ENCODE peak calls at places on chromosomes 2 and 18, in eight cellular contexts. One of them, this sample, is unnamed.

GRCh38 chr2:215573495-215573894 is 137.6 kb upstream of the FN1 start:
- DNase-seq in ELF-1: no peak
- DNase-seq in NCI-H526: no peak
- DNase-seq in activated CD8-positive, alpha-beta T cell treated with anti-CD3 and anti-CD28 coated beads, Interleukin-2, amount 10 ng/mL, durations not matched to agents 7 days and 5 days: no peak
- DNase-seq in NCI-H1092 treated with DMSO at 0.1 percent for 48 hours: no peak
- DNase-seq in NCI-H748 treated with DMSO at 0.1 percent for 48 hours: no peak
- DNase-seq in thoracic aorta: no peak
- DNase-seq in activated CD4-positive, CD25-positive, alpha-beta regulatory T cell: no peak
- DNase-seq in this sample: no peak

GRCh38 chr18:75280427-75281280 is 70.1 kb downstream of the TSHZ1 start:
- DNase-seq in ELF-1: no peak
- DNase-seq in NCI-H1092 treated with DMSO at 0.1 percent for 48 hours: no peak
- DNase-seq in NCI-H748 treated with DMSO at 0.1 percent for 48 hours: no peak
- DNase-seq in activated CD4-positive, CD25-positive, alpha-beta regulatory T cell: no peak
- DNase-seq in NCI-H526: no peak
- DNase-seq in activated CD8-positive, alpha-beta T cell treated with anti-CD3 and anti-CD28 coated beads, Interleukin-2, amount 10 ng/mL, durations not matched to agents 7 days and 5 days: no peak
- DNase-seq in thoracic aorta: no peak
- DNase-seq in this sample: no peak

GRCh38 chr2:189125195-189125594 is 54.4 kb downstream of the COL5A2 start:
- DNase-seq in NCI-H1092 treated with DMSO at 0.1 percent for 48 hours: no peak
- DNase-seq in activated CD8-positive, alpha-beta T cell treated with anti-CD3 and anti-CD28 coated beads, Interleukin-2, amount 10 ng/mL, durations not matched to agents 7 days and 5 days: no peak
- DNase-seq in activated CD4-positive, CD25-positive, alpha-beta regulatory T cell: no peak
- DNase-seq in NCI-H748 treated with DMSO at 0.1 percent for 48 hours: no peak
- DNase-seq in thoracic aorta: no peak
- DNase-seq in ELF-1: no peak
- DNase-seq in NCI-H526: no peak
- DNase-seq in this sample: no peak

GRCh38 chr18:23703057-23703986 is 14.1 kb downstream of the LAMA3 start:
- DNase-seq in NCI-H1092 treated with DMSO at 0.1 percent for 48 hours: peak; percentile 19
- DNase-seq in ELF-1: peak; percentile 24
- DNase-seq in activated CD4-positive, CD25-positive, alpha-beta regulatory T cell: no peak
- DNase-seq in NCI-H748 treated with DMSO at 0.1 percent for 48 hours: peak; percentile 35
- DNase-seq in NCI-H526: peak; percentile 53
- DNase-seq in thoracic aorta: no peak
- DNase-seq in activated CD8-positive, alpha-beta T cell treated with anti-CD3 and anti-CD28 coated beads, Interleukin-2, amount 10 ng/mL, durations not matched to agents 7 days and 5 days: peak; percentile 40
- DNase-seq in this sample: peak; percentile 22

GRCh38 chr18:7596133-7596532 is 29.0 kb downstream of the PTPRM start:
- DNase-seq in activated CD8-positive, alpha-beta T cell treated with anti-CD3 and anti-CD28 coated beads, Interleukin-2, amount 10 ng/mL, durations not matched to agents 7 days and 5 days: no peak
- DNase-seq in activated CD4-positive, CD25-positive, alpha-beta regulatory T cell: no peak
- DNase-seq in NCI-H526: no peak
- DNase-seq in ELF-1: no peak
- DNase-seq in thoracic aorta: no peak
- DNase-seq in NCI-H748 treated with DMSO at 0.1 percent for 48 hours: no peak
- DNase-seq in NCI-H1092 treated with DMSO at 0.1 percent for 48 hours: no peak
- DNase-seq in this sample: no peak

GRCh38 chr18:36264283-36264682 is 33.2 kb upstream of the FHOD3 start:
- DNase-seq in activated CD8-positive, alpha-beta T cell treated with anti-CD3 and anti-CD28 coated beads, Interleukin-2, amount 10 ng/mL, durations not matched to agents 7 days and 5 days: no peak
- DNase-seq in ELF-1: no peak
- DNase-seq in NCI-H526: no peak
- DNase-seq in thoracic aorta: no peak
- DNase-seq in NCI-H748 treated with DMSO at 0.1 percent for 48 hours: no peak
- DNase-seq in activated CD4-positive, CD25-positive, alpha-beta regulatory T cell: no peak
- DNase-seq in NCI-H1092 treated with DMSO at 0.1 percent for 48 hours: no peak
- DNase-seq in this sample: no peak

GRCh38 chr2:211455225-211455841 is 898.9 kb downstream of the CPS1 start:
- DNase-seq in ELF-1: peak; percentile 61
- DNase-seq in thoracic aorta: no peak
- DNase-seq in NCI-H526: peak; percentile 62
- DNase-seq in activated CD8-positive, alpha-beta T cell treated with anti-CD3 and anti-CD28 coated beads, Interleukin-2, amount 10 ng/mL, durations not matched to agents 7 days and 5 days: peak; percentile 27
- DNase-seq in activated CD4-positive, CD25-positive, alpha-beta regulatory T cell: no peak
- DNase-seq in NCI-H1092 treated with DMSO at 0.1 percent for 48 hours: peak; percentile 61
- DNase-seq in NCI-H748 treated with DMSO at 0.1 percent for 48 hours: peak; percentile 42
- DNase-seq in this sample: peak; percentile 89

GRCh38 chr18:75548353-75548752 is 120.8 kb upstream of the SMIM21 start:
- DNase-seq in NCI-H1092 treated with DMSO at 0.1 percent for 48 hours: peak; percentile 2
- DNase-seq in NCI-H526: peak; percentile 92
- DNase-seq in activated CD4-positive, CD25-positive, alpha-beta regulatory T cell: no peak
- DNase-seq in thoracic aorta: no peak
- DNase-seq in activated CD8-positive, alpha-beta T cell treated with anti-CD3 and anti-CD28 coated beads, Interleukin-2, amount 10 ng/mL, durations not matched to agents 7 days and 5 days: no peak
- DNase-seq in ELF-1: peak; percentile 43
- DNase-seq in NCI-H748 treated with DMSO at 0.1 percent for 48 hours: peak; percentile 52
- DNase-seq in this sample: no peak

GRCh38 chr2:28152585-28153284 is 239.9 kb upstream of the FOSL2 start:
- DNase-seq in thoracic aorta: no peak
- DNase-seq in ELF-1: no peak
- DNase-seq in NCI-H1092 treated with DMSO at 0.1 percent for 48 hours: no peak
- DNase-seq in NCI-H748 treated with DMSO at 0.1 percent for 48 hours: no peak
- DNase-seq in activated CD4-positive, CD25-positive, alpha-beta regulatory T cell: no peak
- DNase-seq in activated CD8-positive, alpha-beta T cell treated with anti-CD3 and anti-CD28 coated beads, Interleukin-2, amount 10 ng/mL, durations not matched to agents 7 days and 5 days: no peak
- DNase-seq in NCI-H526: no peak
- DNase-seq in this sample: no peak

GRCh38 chr2:102313950-102314349 is 2.6 kb downstream of the IL1RL1 start:
- DNase-seq in NCI-H526: no peak
- DNase-seq in activated CD4-positive, CD25-positive, alpha-beta regulatory T cell: no peak
- DNase-seq in ELF-1: no peak
- DNase-seq in thoracic aorta: no peak
- DNase-seq in NCI-H1092 treated with DMSO at 0.1 percent for 48 hours: no peak
- DNase-seq in activated CD8-positive, alpha-beta T cell treated with anti-CD3 and anti-CD28 coated beads, Interleukin-2, amount 10 ng/mL, durations not matched to agents 7 days and 5 days: no peak
- DNase-seq in NCI-H748 treated with DMSO at 0.1 percent for 48 hours: no peak
- DNase-seq in this sample: no peak

GRCh38 chr18:26700728-26701127 is 152.4 kb upstream of the KCTD1 start:
- DNase-seq in ELF-1: no peak
- DNase-seq in thoracic aorta: no peak
- DNase-seq in activated CD8-positive, alpha-beta T cell treated with anti-CD3 and anti-CD28 coated beads, Interleukin-2, amount 10 ng/mL, durations not matched to agents 7 days and 5 days: no peak
- DNase-seq in activated CD4-positive, CD25-positive, alpha-beta regulatory T cell: no peak
- DNase-seq in NCI-H526: peak; percentile 29
- DNase-seq in NCI-H1092 treated with DMSO at 0.1 percent for 48 hours: no peak
- DNase-seq in NCI-H748 treated with DMSO at 0.1 percent for 48 hours: no peak
- DNase-seq in this sample: no peak

GRCh38 chr2:108927936-108928659 is 60.9 kb downstream of the EDAR start:
- DNase-seq in NCI-H1092 treated with DMSO at 0.1 percent for 48 hours: peak; percentile 29
- DNase-seq in thoracic aorta: no peak
- DNase-seq in activated CD8-positive, alpha-beta T cell treated with anti-CD3 and anti-CD28 coated beads, Interleukin-2, amount 10 ng/mL, durations not matched to agents 7 days and 5 days: peak; percentile 49
- DNase-seq in NCI-H748 treated with DMSO at 0.1 percent for 48 hours: peak; percentile 5
- DNase-seq in activated CD4-positive, CD25-positive, alpha-beta regulatory T cell: no peak
- DNase-seq in NCI-H526: peak; percentile 65
- DNase-seq in ELF-1: no peak
- DNase-seq in this sample: peak; percentile 36

GRCh38 chr18:75173125-75173432 is 35.9 kb downstream of the PTGR3 start:
- DNase-seq in ELF-1: no peak
- DNase-seq in thoracic aorta: no peak
- DNase-seq in NCI-H526: no peak
- DNase-seq in NCI-H748 treated with DMSO at 0.1 percent for 48 hours: no peak
- DNase-seq in activated CD4-positive, CD25-positive, alpha-beta regulatory T cell: no peak
- DNase-seq in activated CD8-positive, alpha-beta T cell treated with anti-CD3 and anti-CD28 coated beads, Interleukin-2, amount 10 ng/mL, durations not matched to agents 7 days and 5 days: no peak
- DNase-seq in NCI-H1092 treated with DMSO at 0.1 percent for 48 hours: peak; percentile 12
- DNase-seq in this sample: no peak

GRCh38 chr2:237570776-237571335 is 4.5 kb downstream of the PRLH start:
- DNase-seq in activated CD4-positive, CD25-positive, alpha-beta regulatory T cell: no peak
- DNase-seq in activated CD8-positive, alpha-beta T cell treated with anti-CD3 and anti-CD28 coated beads, Interleukin-2, amount 10 ng/mL, durations not matched to agents 7 days and 5 days: no peak
- DNase-seq in NCI-H748 treated with DMSO at 0.1 percent for 48 hours: no peak
- DNase-seq in thoracic aorta: no peak
- DNase-seq in NCI-H526: no peak
- DNase-seq in NCI-H1092 treated with DMSO at 0.1 percent for 48 hours: no peak
- DNase-seq in ELF-1: no peak
- DNase-seq in this sample: no peak

GRCh38 chr2:152421521-152422367 is 86.8 kb downstream of the FMNL2 start:
- DNase-seq in ELF-1: no peak
- DNase-seq in activated CD4-positive, CD25-positive, alpha-beta regulatory T cell: no peak
- DNase-seq in NCI-H748 treated with DMSO at 0.1 percent for 48 hours: no peak
- DNase-seq in thoracic aorta: peak; percentile 36
- DNase-seq in NCI-H526: no peak
- DNase-seq in NCI-H1092 treated with DMSO at 0.1 percent for 48 hours: no peak
- DNase-seq in activated CD8-positive, alpha-beta T cell treated with anti-CD3 and anti-CD28 coated beads, Interleukin-2, amount 10 ng/mL, durations not matched to agents 7 days and 5 days: no peak
- DNase-seq in this sample: peak; percentile 54

GRCh38 chr2:230932556-230933511 is 7.8 kb upstream of the GPR55 start:
- DNase-seq in ELF-1: no peak
- DNase-seq in NCI-H526: no peak
- DNase-seq in activated CD8-positive, alpha-beta T cell treated with anti-CD3 and anti-CD28 coated beads, Interleukin-2, amount 10 ng/mL, durations not matched to agents 7 days and 5 days: no peak
- DNase-seq in activated CD4-positive, CD25-positive, alpha-beta regulatory T cell: no peak
- DNase-seq in NCI-H748 treated with DMSO at 0.1 percent for 48 hours: no peak
- DNase-seq in NCI-H1092 treated with DMSO at 0.1 percent for 48 hours: no peak
- DNase-seq in thoracic aorta: no peak
- DNase-seq in this sample: no peak

GRCh38 chr2:119249855-119250775 is 26.5 kb downstream of the STEAP3 start:
- DNase-seq in ELF-1: no peak
- DNase-seq in activated CD4-positive, CD25-positive, alpha-beta regulatory T cell: no peak
- DNase-seq in thoracic aorta: no peak
- DNase-seq in NCI-H1092 treated with DMSO at 0.1 percent for 48 hours: no peak
- DNase-seq in NCI-H526: peak; percentile 58
- DNase-seq in activated CD8-positive, alpha-beta T cell treated with anti-CD3 and anti-CD28 coated beads, Interleukin-2, amount 10 ng/mL, durations not matched to agents 7 days and 5 days: no peak
- DNase-seq in NCI-H748 treated with DMSO at 0.1 percent for 48 hours: no peak
- DNase-seq in this sample: no peak

GRCh38 chr2:64679673-64680425 is 26.1 kb upstream of the SERTAD2 start:
- DNase-seq in NCI-H748 treated with DMSO at 0.1 percent for 48 hours: no peak
- DNase-seq in activated CD4-positive, CD25-positive, alpha-beta regulatory T cell: no peak
- DNase-seq in activated CD8-positive, alpha-beta T cell treated with anti-CD3 and anti-CD28 coated beads, Interleukin-2, amount 10 ng/mL, durations not matched to agents 7 days and 5 days: no peak
- DNase-seq in NCI-H526: no peak
- DNase-seq in NCI-H1092 treated with DMSO at 0.1 percent for 48 hours: no peak
- DNase-seq in thoracic aorta: no peak
- DNase-seq in ELF-1: no peak
- DNase-seq in this sample: no peak

GRCh38 chr2:98572676-98573075 is 35.6 kb downstream of the COA5 start:
- DNase-seq in activated CD8-positive, alpha-beta T cell treated with anti-CD3 and anti-CD28 coated beads, Interleukin-2, amount 10 ng/mL, durations not matched to agents 7 days and 5 days: no peak
- DNase-seq in NCI-H526: no peak
- DNase-seq in thoracic aorta: no peak
- DNase-seq in NCI-H748 treated with DMSO at 0.1 percent for 48 hours: no peak
- DNase-seq in NCI-H1092 treated with DMSO at 0.1 percent for 48 hours: no peak
- DNase-seq in activated CD4-positive, CD25-positive, alpha-beta regulatory T cell: no peak
- DNase-seq in ELF-1: no peak
- DNase-seq in this sample: no peak

GRCh38 chr2:150548527-150548926 is 61.1 kb upstream of the RND3 start:
- DNase-seq in NCI-H526: peak; percentile 28
- DNase-seq in thoracic aorta: no peak
- DNase-seq in NCI-H748 treated with DMSO at 0.1 percent for 48 hours: peak; percentile 77
- DNase-seq in activated CD8-positive, alpha-beta T cell treated with anti-CD3 and anti-CD28 coated beads, Interleukin-2, amount 10 ng/mL, durations not matched to agents 7 days and 5 days: no peak
- DNase-seq in activated CD4-positive, CD25-positive, alpha-beta regulatory T cell: no peak
- DNase-seq in ELF-1: peak; percentile 9
- DNase-seq in NCI-H1092 treated with DMSO at 0.1 percent for 48 hours: no peak
- DNase-seq in this sample: peak; percentile 25

GRCh38 chr2:129793326-129793955 is 186.0 kb upstream of the RAB6C start:
- DNase-seq in ELF-1: peak; percentile 42
- DNase-seq in NCI-H1092 treated with DMSO at 0.1 percent for 48 hours: no peak
- DNase-seq in NCI-H526: no peak
- DNase-seq in thoracic aorta: no peak
- DNase-seq in activated CD8-positive, alpha-beta T cell treated with anti-CD3 and anti-CD28 coated beads, Interleukin-2, amount 10 ng/mL, durations not matched to agents 7 days and 5 days: no peak
- DNase-seq in NCI-H748 treated with DMSO at 0.1 percent for 48 hours: no peak
- DNase-seq in activated CD4-positive, CD25-positive, alpha-beta regulatory T cell: no peak
- DNase-seq in this sample: no peak

GRCh38 chr18:49486617-49486958 is 446 bp downstream of the C18orf32 start:
- DNase-seq in ELF-1: no peak
- DNase-seq in activated CD8-positive, alpha-beta T cell treated with anti-CD3 and anti-CD28 coated beads, Interleukin-2, amount 10 ng/mL, durations not matched to agents 7 days and 5 days: no peak
- DNase-seq in thoracic aorta: no peak
- DNase-seq in NCI-H1092 treated with DMSO at 0.1 percent for 48 hours: no peak
- DNase-seq in NCI-H748 treated with DMSO at 0.1 percent for 48 hours: no peak
- DNase-seq in NCI-H526: no peak
- DNase-seq in activated CD4-positive, CD25-positive, alpha-beta regulatory T cell: no peak
- DNase-seq in this sample: no peak

GRCh38 chr2:170881840-170882239 is 47.2 kb upstream of the GORASP2 start:
- DNase-seq in NCI-H1092 treated with DMSO at 0.1 percent for 48 hours: no peak
- DNase-seq in NCI-H748 treated with DMSO at 0.1 percent for 48 hours: no peak
- DNase-seq in thoracic aorta: no peak
- DNase-seq in activated CD4-positive, CD25-positive, alpha-beta regulatory T cell: no peak
- DNase-seq in ELF-1: no peak
- DNase-seq in activated CD8-positive, alpha-beta T cell treated with anti-CD3 and anti-CD28 coated beads, Interleukin-2, amount 10 ng/mL, durations not matched to agents 7 days and 5 days: no peak
- DNase-seq in NCI-H526: no peak
- DNase-seq in this sample: no peak

GRCh38 chr2:98805412-98806265 is 74.7 kb upstream of the MGAT4A start:
- DNase-seq in activated CD8-positive, alpha-beta T cell treated with anti-CD3 and anti-CD28 coated beads, Interleukin-2, amount 10 ng/mL, durations not matched to agents 7 days and 5 days: no peak
- DNase-seq in NCI-H748 treated with DMSO at 0.1 percent for 48 hours: no peak
- DNase-seq in ELF-1: peak; percentile 51
- DNase-seq in NCI-H1092 treated with DMSO at 0.1 percent for 48 hours: peak; percentile 83
- DNase-seq in activated CD4-positive, CD25-positive, alpha-beta regulatory T cell: no peak
- DNase-seq in thoracic aorta: peak; percentile 15
- DNase-seq in NCI-H526: no peak
- DNase-seq in this sample: no peak

This sample was measured in cerebellar cortex.